ENCODE peak calls at places on chromosomes 6 and 20, in four cellular contexts. One of them, this sample, is unnamed.

GRCh38 chr6:161393839-161394364 is 120.0 kb upstream of the AGPAT4 start:
- DNase-seq in esophagus muscularis mucosa: no peak
- DNase-seq in H7: peak
- DNase-seq in kidney epithelial cell: peak
- DNase-seq in this sample: peak

GRCh38 chr20:36301359-36302119 is 4.6 kb upstream of the DLGAP4 start:
- DNase-seq in H7: no peak
- DNase-seq in esophagus muscularis mucosa: no peak
- DNase-seq in kidney epithelial cell: no peak
- DNase-seq in this sample: no peak

GRCh38 chr20:51500936-51501335 is 41.6 kb downstream of the NFATC2 start:
- DNase-seq in H7: no peak
- DNase-seq in esophagus muscularis mucosa: no peak
- DNase-seq in kidney epithelial cell: no peak
- DNase-seq in this sample: no peak

GRCh38 chr20:17653835-17654648 is 28.0 kb downstream of the RRBP1 start:
- DNase-seq in H7: peak
- DNase-seq in kidney epithelial cell: no peak
- DNase-seq in esophagus muscularis mucosa: no peak
- DNase-seq in this sample: no peak

GRCh38 chr6:65933390-65933789 is 226.4 kb upstream of the EYS start:
- DNase-seq in H7: no peak
- DNase-seq in esophagus muscularis mucosa: no peak
- DNase-seq in kidney epithelial cell: no peak
- DNase-seq in this sample: no peak

GRCh38 chr6:144528605-144529425 is 243.7 kb downstream of the UTRN start:
- DNase-seq in esophagus muscularis mucosa: no peak
- DNase-seq in H7: no peak
- DNase-seq in kidney epithelial cell: peak
- DNase-seq in this sample: peak

GRCh38 chr6:75493400-75494064 is at the start of gene FILIP1:
- DNase-seq in esophagus muscularis mucosa: no peak
- DNase-seq in kidney epithelial cell: peak
- DNase-seq in H7: peak
- DNase-seq in this sample: peak

GRCh38 chr20:43915209-43916072 is 789 bp downstream of the TOX2 start:
- DNase-seq in H7: peak
- DNase-seq in kidney epithelial cell: no peak
- DNase-seq in esophagus muscularis mucosa: no peak
- DNase-seq in this sample: no peak

GRCh38 chr6:162416307-162416706 is 311.3 kb downstream of the PRKN start:
- DNase-seq in H7: no peak
- DNase-seq in esophagus muscularis mucosa: no peak
- DNase-seq in kidney epithelial cell: no peak
- DNase-seq in this sample: no peak

GRCh38 chr6:72619883-72620696 is 1.8 kb upstream of the KCNQ5 start:
- DNase-seq in H7: peak
- DNase-seq in kidney epithelial cell: no peak
- DNase-seq in esophagus muscularis mucosa: no peak
- DNase-seq in this sample: peak

GRCh38 chr20:14790771-14791517 is 453.5 kb upstream of the FLRT3 start:
- DNase-seq in H7: no peak
- DNase-seq in kidney epithelial cell: no peak
- DNase-seq in esophagus muscularis mucosa: no peak
- DNase-seq in this sample: no peak

GRCh38 chr20:61055130-61055529 is 196.9 kb upstream of the CDH4 start:
- DNase-seq in kidney epithelial cell: no peak
- DNase-seq in H7: no peak
- DNase-seq in esophagus muscularis mucosa: no peak
- DNase-seq in this sample: no peak

GRCh38 chr6:84762941-84763396 is 1.4 kb downstream of the TBX18 start:
- DNase-seq in esophagus muscularis mucosa: no peak
- DNase-seq in kidney epithelial cell: no peak
- DNase-seq in H7: peak
- DNase-seq in this sample: no peak

GRCh38 chr6:15400572-15401004 is 154.7 kb downstream of the JARID2 start:
- DNase-seq in esophagus muscularis mucosa: no peak
- DNase-seq in kidney epithelial cell: no peak
- DNase-seq in H7: peak
- DNase-seq in this sample: no peak

GRCh38 chr6:57257911-57258541 is 35.9 kb upstream of the RAB23 start:
- DNase-seq in kidney epithelial cell: no peak
- DNase-seq in esophagus muscularis mucosa: no peak
- DNase-seq in H7: no peak
- DNase-seq in this sample: no peak

GRCh38 chr6:128979061-128979460 is 96.1 kb downstream of the LAMA2 start:
- DNase-seq in esophagus muscularis mucosa: no peak
- DNase-seq in H7: no peak
- DNase-seq in kidney epithelial cell: no peak
- DNase-seq in this sample: no peak

GRCh38 chr20:11457476-11457875 is 460.2 kb upstream of the BTBD3 start:
- DNase-seq in H7: no peak
- DNase-seq in kidney epithelial cell: peak
- DNase-seq in esophagus muscularis mucosa: no peak
- DNase-seq in this sample: peak

GRCh38 chr6:127022297-127022696 is 96.2 kb upstream of the RSPO3 start:
- DNase-seq in esophagus muscularis mucosa: no peak
- DNase-seq in H7: no peak
- DNase-seq in kidney epithelial cell: no peak
- DNase-seq in this sample: no peak

DNA sequence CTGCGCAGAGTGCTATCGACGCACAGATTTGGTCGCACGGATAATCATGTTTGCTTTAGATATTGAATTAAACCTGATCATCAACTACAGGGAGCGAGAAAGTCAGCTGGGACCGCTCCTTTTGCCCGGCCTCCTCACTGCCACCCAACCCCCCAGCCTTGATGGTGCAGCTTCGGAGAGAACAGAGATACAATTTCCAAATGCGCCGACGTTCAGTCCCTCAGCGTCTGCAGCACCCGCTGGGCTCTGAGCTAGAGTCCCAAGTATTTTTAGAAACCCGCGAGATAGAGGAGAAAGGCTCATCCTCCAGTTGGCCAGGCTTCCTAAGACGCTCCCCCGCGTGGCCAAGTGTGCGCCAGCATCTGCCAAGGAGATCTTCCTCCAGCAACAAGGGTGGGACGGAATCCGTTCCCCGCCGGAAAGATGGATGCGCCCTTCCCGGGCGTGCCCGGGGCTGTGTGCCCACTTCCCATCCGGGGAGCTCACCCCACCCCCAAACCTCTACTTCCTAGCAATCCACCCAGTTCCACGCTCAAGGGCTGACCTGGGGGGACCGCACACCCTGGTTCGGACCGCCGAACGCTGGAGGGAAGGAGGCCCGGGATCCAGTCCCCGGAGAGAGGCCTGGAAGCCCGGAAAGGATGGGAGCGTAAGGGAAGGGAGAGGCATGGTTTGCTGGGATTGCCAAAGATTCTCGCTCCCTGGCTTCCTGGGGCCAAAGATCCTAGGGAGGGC is 4.1 kb downstream of the NKX2-2 start:
- DNase-seq in H7: peak
- DNase-seq in esophagus muscularis mucosa: no peak
- DNase-seq in kidney epithelial cell: no peak
- DNase-seq in this sample: no peak
- H3K4me3 ChIP-seq in H7: peak
- H3K4me3 ChIP-seq in esophagus muscularis mucosa: peak
- H3K4me3 ChIP-seq in kidney epithelial cell: no peak
- H3K4me3 ChIP-seq in this sample: no peak

GRCh38 chr6:30939473-30939872 is 1.3 kb upstream of the MUCL3 start:
- DNase-seq in kidney epithelial cell: no peak
- DNase-seq in esophagus muscularis mucosa: no peak
- DNase-seq in H7: no peak
- DNase-seq in this sample: no peak
- H3K4me3 ChIP-seq in kidney epithelial cell: no peak
- H3K4me3 ChIP-seq in esophagus muscularis mucosa: no peak
- H3K4me3 ChIP-seq in H7: no peak
- H3K4me3 ChIP-seq in this sample: no peak

GRCh38 chr6:34423254-34423653 is 2.6 kb downstream of the RPS10 start:
- DNase-seq in kidney epithelial cell: no peak
- DNase-seq in H7: no peak
- DNase-seq in esophagus muscularis mucosa: no peak
- DNase-seq in this sample: no peak
- H3K4me3 ChIP-seq in kidney epithelial cell: no peak
- H3K4me3 ChIP-seq in H7: no peak
- H3K4me3 ChIP-seq in esophagus muscularis mucosa: no peak
- H3K4me3 ChIP-seq in this sample: no peak

GRCh38 chr20:13290724-13291123 is 69.7 kb downstream of the ISM1 start:
- DNase-seq in kidney epithelial cell: no peak
- DNase-seq in esophagus muscularis mucosa: no peak
- DNase-seq in H7: no peak
- DNase-seq in this sample: no peak
- H3K4me3 ChIP-seq in kidney epithelial cell: no peak
- H3K4me3 ChIP-seq in esophagus muscularis mucosa: no peak
- H3K4me3 ChIP-seq in H7: no peak
- H3K4me3 ChIP-seq in this sample: no peak

GRCh38 chr20:8602389-8603116 is 466.3 kb upstream of the PLCB4 start:
- DNase-seq in kidney epithelial cell: no peak
- DNase-seq in esophagus muscularis mucosa: no peak
- DNase-seq in H7: no peak
- DNase-seq in this sample: no peak
- H3K4me3 ChIP-seq in kidney epithelial cell: no peak
- H3K4me3 ChIP-seq in esophagus muscularis mucosa: peak
- H3K4me3 ChIP-seq in H7: no peak
- H3K4me3 ChIP-seq in this sample: no peak

DNA sequence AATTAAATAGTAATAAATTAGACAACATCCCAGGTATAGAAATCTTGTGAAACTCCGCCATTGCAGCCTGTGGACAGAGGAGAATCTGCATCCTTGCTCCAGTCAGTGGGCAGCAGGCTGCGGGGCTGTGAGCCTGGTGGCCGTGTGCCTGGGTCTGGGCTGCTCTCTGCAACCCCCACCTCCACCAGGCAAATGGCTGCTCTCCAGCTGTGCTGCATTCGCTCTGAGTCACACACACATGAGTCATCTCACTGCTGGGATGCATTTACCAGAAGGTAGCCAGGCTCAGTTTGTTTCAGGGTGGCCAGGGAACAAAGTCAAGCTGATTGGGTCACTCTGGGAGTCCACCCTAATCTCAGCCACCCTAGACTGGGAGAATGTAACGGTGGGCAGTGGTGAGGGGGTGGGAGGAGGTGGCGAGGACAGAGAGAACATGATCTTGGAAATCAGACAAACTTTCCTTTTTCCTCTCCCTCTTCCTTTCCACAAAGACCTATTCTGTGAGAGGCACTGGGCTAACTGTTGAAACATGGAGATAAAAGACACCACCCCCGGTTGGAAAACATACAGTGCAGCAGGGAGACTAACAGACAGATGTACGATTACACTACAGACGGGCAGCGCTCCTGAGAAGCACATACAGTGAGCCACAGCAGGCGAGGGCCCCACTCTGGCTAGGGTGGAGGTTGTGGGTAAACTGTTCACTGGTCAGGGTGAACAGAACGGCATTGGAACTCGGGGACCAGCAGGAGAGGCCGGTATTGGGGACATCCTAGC is 59.2 kb downstream of the TRAM2 start:
- DNase-seq in H7: peak
- DNase-seq in kidney epithelial cell: peak
- DNase-seq in esophagus muscularis mucosa: peak
- DNase-seq in this sample: peak
- H3K4me3 ChIP-seq in H7: no peak
- H3K4me3 ChIP-seq in kidney epithelial cell: no peak
- H3K4me3 ChIP-seq in esophagus muscularis mucosa: peak
- H3K4me3 ChIP-seq in this sample: no peak